ENCODE peak calls at places on chromosome 18, in ten cellular contexts. One of them, this sample, is unnamed.

GRCh38 chr18:48754993-48755473 is 195.7 kb downstream of the SMAD7 start:
- DNase-seq in kidney epithelial cell: no peak
- DNase-seq in activated T-helper 1 cell treated with anti-CD3 and anti-CD28 coated beads, Interleukin-2, amount 50 U/mL, for 16 hours: no peak
- DNase-seq in NCI-H748 treated with DMSO at 0.1 percent for 48 hours: no peak
- DNase-seq in tibial artery: no peak
- DNase-seq in frontal cortex: no peak
- DNase-seq in T-helper 9 cell: no peak
- DNase-seq in stromal cell of bone marrow: no peak
- DNase-seq in activated CD4-positive, alpha-beta T cell treated with anti-CD3 and anti-CD28 coated beads, Interleukin-2, amount 10 ng/mL, durations not matched to agents 24 days and 14 days: no peak
- DNase-seq in NCI-H524: no peak
- DNase-seq in this sample: no peak

GRCh38 chr18:12973562-12974213 is 17.5 kb upstream of the CEP192 start:
- DNase-seq in T-helper 9 cell: no peak
- DNase-seq in frontal cortex: no peak
- DNase-seq in activated T-helper 1 cell treated with anti-CD3 and anti-CD28 coated beads, Interleukin-2, amount 50 U/mL, for 16 hours: no peak
- DNase-seq in stromal cell of bone marrow: no peak
- DNase-seq in NCI-H524: no peak
- DNase-seq in kidney epithelial cell: no peak
- DNase-seq in tibial artery: no peak
- DNase-seq in activated CD4-positive, alpha-beta T cell treated with anti-CD3 and anti-CD28 coated beads, Interleukin-2, amount 10 ng/mL, durations not matched to agents 24 days and 14 days: no peak
- DNase-seq in NCI-H748 treated with DMSO at 0.1 percent for 48 hours: no peak
- DNase-seq in this sample: no peak

GRCh38 chr18:77139619-77140018 is 7.0 kb upstream of the MBP start:
- DNase-seq in frontal cortex: no peak
- DNase-seq in T-helper 9 cell: no peak
- DNase-seq in kidney epithelial cell: no peak
- DNase-seq in activated T-helper 1 cell treated with anti-CD3 and anti-CD28 coated beads, Interleukin-2, amount 50 U/mL, for 16 hours: no peak
- DNase-seq in tibial artery: no peak
- DNase-seq in NCI-H748 treated with DMSO at 0.1 percent for 48 hours: no peak
- DNase-seq in activated CD4-positive, alpha-beta T cell treated with anti-CD3 and anti-CD28 coated beads, Interleukin-2, amount 10 ng/mL, durations not matched to agents 24 days and 14 days: no peak
- DNase-seq in NCI-H524: no peak
- DNase-seq in stromal cell of bone marrow: no peak
- DNase-seq in this sample: no peak

GRCh38 chr18:5490753-5491240 is 53.0 kb downstream of the EPB41L3 start:
- DNase-seq in frontal cortex: no peak
- DNase-seq in kidney epithelial cell: no peak
- DNase-seq in NCI-H524: no peak
- DNase-seq in stromal cell of bone marrow: no peak
- DNase-seq in activated T-helper 1 cell treated with anti-CD3 and anti-CD28 coated beads, Interleukin-2, amount 50 U/mL, for 16 hours: no peak
- DNase-seq in NCI-H748 treated with DMSO at 0.1 percent for 48 hours: no peak
- DNase-seq in T-helper 9 cell: no peak
- DNase-seq in tibial artery: no peak
- DNase-seq in activated CD4-positive, alpha-beta T cell treated with anti-CD3 and anti-CD28 coated beads, Interleukin-2, amount 10 ng/mL, durations not matched to agents 24 days and 14 days: no peak
- DNase-seq in this sample: no peak

GRCh38 chr18:78696698-78697435 is 282.8 kb upstream of the SALL3 start:
- DNase-seq in T-helper 9 cell: no peak
- DNase-seq in activated CD4-positive, alpha-beta T cell treated with anti-CD3 and anti-CD28 coated beads, Interleukin-2, amount 10 ng/mL, durations not matched to agents 24 days and 14 days: no peak
- DNase-seq in tibial artery: no peak
- DNase-seq in kidney epithelial cell: no peak
- DNase-seq in stromal cell of bone marrow: no peak
- DNase-seq in NCI-H524: no peak
- DNase-seq in frontal cortex: no peak
- DNase-seq in activated T-helper 1 cell treated with anti-CD3 and anti-CD28 coated beads, Interleukin-2, amount 50 U/mL, for 16 hours: no peak
- DNase-seq in NCI-H748 treated with DMSO at 0.1 percent for 48 hours: no peak
- DNase-seq in this sample: no peak

GRCh38 chr18:7452331-7452730 is 114.8 kb upstream of the PTPRM start:
- DNase-seq in activated T-helper 1 cell treated with anti-CD3 and anti-CD28 coated beads, Interleukin-2, amount 50 U/mL, for 16 hours: no peak
- DNase-seq in tibial artery: peak
- DNase-seq in NCI-H748 treated with DMSO at 0.1 percent for 48 hours: peak
- DNase-seq in T-helper 9 cell: no peak
- DNase-seq in activated CD4-positive, alpha-beta T cell treated with anti-CD3 and anti-CD28 coated beads, Interleukin-2, amount 10 ng/mL, durations not matched to agents 24 days and 14 days: peak
- DNase-seq in stromal cell of bone marrow: no peak
- DNase-seq in kidney epithelial cell: no peak
- DNase-seq in NCI-H524: peak
- DNase-seq in frontal cortex: peak
- DNase-seq in this sample: no peak

GRCh38 chr18:47731276-47731675 is 199.2 kb downstream of the SMAD2 start:
- DNase-seq in activated T-helper 1 cell treated with anti-CD3 and anti-CD28 coated beads, Interleukin-2, amount 50 U/mL, for 16 hours: no peak
- DNase-seq in tibial artery: no peak
- DNase-seq in frontal cortex: no peak
- DNase-seq in activated CD4-positive, alpha-beta T cell treated with anti-CD3 and anti-CD28 coated beads, Interleukin-2, amount 10 ng/mL, durations not matched to agents 24 days and 14 days: no peak
- DNase-seq in NCI-H524: no peak
- DNase-seq in NCI-H748 treated with DMSO at 0.1 percent for 48 hours: no peak
- DNase-seq in T-helper 9 cell: no peak
- DNase-seq in stromal cell of bone marrow: no peak
- DNase-seq in kidney epithelial cell: no peak
- DNase-seq in this sample: no peak

GRCh38 chr18:60047556-60047955 is 147.8 kb downstream of the PMAIP1 start:
- DNase-seq in tibial artery: no peak
- DNase-seq in stromal cell of bone marrow: no peak
- DNase-seq in T-helper 9 cell: no peak
- DNase-seq in NCI-H748 treated with DMSO at 0.1 percent for 48 hours: no peak
- DNase-seq in activated T-helper 1 cell treated with anti-CD3 and anti-CD28 coated beads, Interleukin-2, amount 50 U/mL, for 16 hours: no peak
- DNase-seq in NCI-H524: no peak
- DNase-seq in activated CD4-positive, alpha-beta T cell treated with anti-CD3 and anti-CD28 coated beads, Interleukin-2, amount 10 ng/mL, durations not matched to agents 24 days and 14 days: no peak
- DNase-seq in kidney epithelial cell: no peak
- DNase-seq in frontal cortex: no peak
- DNase-seq in this sample: no peak

GRCh38 chr18:26407721-26408601 is 140.4 kb downstream of the KCTD1 start:
- DNase-seq in NCI-H748 treated with DMSO at 0.1 percent for 48 hours: no peak
- DNase-seq in NCI-H524: no peak
- DNase-seq in frontal cortex: no peak
- DNase-seq in kidney epithelial cell: no peak
- DNase-seq in activated CD4-positive, alpha-beta T cell treated with anti-CD3 and anti-CD28 coated beads, Interleukin-2, amount 10 ng/mL, durations not matched to agents 24 days and 14 days: no peak
- DNase-seq in stromal cell of bone marrow: no peak
- DNase-seq in activated T-helper 1 cell treated with anti-CD3 and anti-CD28 coated beads, Interleukin-2, amount 50 U/mL, for 16 hours: no peak
- DNase-seq in T-helper 9 cell: no peak
- DNase-seq in tibial artery: no peak
- DNase-seq in this sample: no peak

GRCh38 chr18:45974088-45974536 is 7.0 kb upstream of the EPG5 start:
- DNase-seq in stromal cell of bone marrow: peak
- DNase-seq in T-helper 9 cell: peak
- DNase-seq in NCI-H524: peak
- DNase-seq in kidney epithelial cell: peak
- DNase-seq in activated T-helper 1 cell treated with anti-CD3 and anti-CD28 coated beads, Interleukin-2, amount 50 U/mL, for 16 hours: peak
- DNase-seq in frontal cortex: peak
- DNase-seq in NCI-H748 treated with DMSO at 0.1 percent for 48 hours: peak
- DNase-seq in tibial artery: peak
- DNase-seq in activated CD4-positive, alpha-beta T cell treated with anti-CD3 and anti-CD28 coated beads, Interleukin-2, amount 10 ng/mL, durations not matched to agents 24 days and 14 days: peak
- DNase-seq in this sample: peak

GRCh38 chr18:2909431-2910140 is 62.8 kb downstream of the EMILIN2 start:
- DNase-seq in activated T-helper 1 cell treated with anti-CD3 and anti-CD28 coated beads, Interleukin-2, amount 50 U/mL, for 16 hours: no peak
- DNase-seq in NCI-H524: no peak
- DNase-seq in T-helper 9 cell: no peak
- DNase-seq in tibial artery: no peak
- DNase-seq in kidney epithelial cell: no peak
- DNase-seq in activated CD4-positive, alpha-beta T cell treated with anti-CD3 and anti-CD28 coated beads, Interleukin-2, amount 10 ng/mL, durations not matched to agents 24 days and 14 days: no peak
- DNase-seq in stromal cell of bone marrow: no peak
- DNase-seq in frontal cortex: no peak
- DNase-seq in NCI-H748 treated with DMSO at 0.1 percent for 48 hours: no peak
- DNase-seq in this sample: no peak

GRCh38 chr18:73663581-73663980 is 484.1 kb downstream of the FBXO15 start:
- DNase-seq in stromal cell of bone marrow: no peak
- DNase-seq in T-helper 9 cell: no peak
- DNase-seq in tibial artery: no peak
- DNase-seq in frontal cortex: no peak
- DNase-seq in activated T-helper 1 cell treated with anti-CD3 and anti-CD28 coated beads, Interleukin-2, amount 50 U/mL, for 16 hours: no peak
- DNase-seq in kidney epithelial cell: no peak
- DNase-seq in activated CD4-positive, alpha-beta T cell treated with anti-CD3 and anti-CD28 coated beads, Interleukin-2, amount 10 ng/mL, durations not matched to agents 24 days and 14 days: no peak
- DNase-seq in NCI-H524: no peak
- DNase-seq in NCI-H748 treated with DMSO at 0.1 percent for 48 hours: no peak
- DNase-seq in this sample: no peak

GRCh38 chr18:23918395-23919032 is 96.0 kb upstream of the TTC39C start:
- DNase-seq in T-helper 9 cell: peak
- DNase-seq in stromal cell of bone marrow: peak
- DNase-seq in NCI-H524: peak
- DNase-seq in frontal cortex: peak
- DNase-seq in activated T-helper 1 cell treated with anti-CD3 and anti-CD28 coated beads, Interleukin-2, amount 50 U/mL, for 16 hours: peak
- DNase-seq in tibial artery: peak
- DNase-seq in activated CD4-positive, alpha-beta T cell treated with anti-CD3 and anti-CD28 coated beads, Interleukin-2, amount 10 ng/mL, durations not matched to agents 24 days and 14 days: peak
- DNase-seq in kidney epithelial cell: no peak
- DNase-seq in NCI-H748 treated with DMSO at 0.1 percent for 48 hours: peak
- DNase-seq in this sample: peak

GRCh38 chr18:73918816-73919215 is 228.8 kb downstream of the FBXO15 start:
- DNase-seq in stromal cell of bone marrow: no peak
- DNase-seq in T-helper 9 cell: no peak
- DNase-seq in activated T-helper 1 cell treated with anti-CD3 and anti-CD28 coated beads, Interleukin-2, amount 50 U/mL, for 16 hours: no peak
- DNase-seq in frontal cortex: no peak
- DNase-seq in NCI-H748 treated with DMSO at 0.1 percent for 48 hours: no peak
- DNase-seq in activated CD4-positive, alpha-beta T cell treated with anti-CD3 and anti-CD28 coated beads, Interleukin-2, amount 10 ng/mL, durations not matched to agents 24 days and 14 days: peak
- DNase-seq in kidney epithelial cell: no peak
- DNase-seq in NCI-H524: no peak
- DNase-seq in tibial artery: no peak
- DNase-seq in this sample: no peak

GRCh38 chr18:55635439-55635838 is 47.4 kb upstream of the TCF4 start:
- DNase-seq in NCI-H748 treated with DMSO at 0.1 percent for 48 hours: no peak
- DNase-seq in activated CD4-positive, alpha-beta T cell treated with anti-CD3 and anti-CD28 coated beads, Interleukin-2, amount 10 ng/mL, durations not matched to agents 24 days and 14 days: no peak
- DNase-seq in NCI-H524: no peak
- DNase-seq in stromal cell of bone marrow: no peak
- DNase-seq in activated T-helper 1 cell treated with anti-CD3 and anti-CD28 coated beads, Interleukin-2, amount 50 U/mL, for 16 hours: no peak
- DNase-seq in kidney epithelial cell: no peak
- DNase-seq in T-helper 9 cell: no peak
- DNase-seq in tibial artery: no peak
- DNase-seq in frontal cortex: no peak
- DNase-seq in this sample: no peak

GRCh38 chr18:46260016-46260878 is 156.1 kb downstream of the HAUS1 start:
- DNase-seq in stromal cell of bone marrow: peak
- DNase-seq in NCI-H524: no peak
- DNase-seq in frontal cortex: no peak
- DNase-seq in activated T-helper 1 cell treated with anti-CD3 and anti-CD28 coated beads, Interleukin-2, amount 50 U/mL, for 16 hours: no peak
- DNase-seq in kidney epithelial cell: peak
- DNase-seq in NCI-H748 treated with DMSO at 0.1 percent for 48 hours: no peak
- DNase-seq in activated CD4-positive, alpha-beta T cell treated with anti-CD3 and anti-CD28 coated beads, Interleukin-2, amount 10 ng/mL, durations not matched to agents 24 days and 14 days: no peak
- DNase-seq in tibial artery: no peak
- DNase-seq in T-helper 9 cell: no peak
- DNase-seq in this sample: no peak

GRCh38 chr18:10942998-10943397 is 206.4 kb downstream of the PIEZO2 start:
- DNase-seq in kidney epithelial cell: no peak
- DNase-seq in activated T-helper 1 cell treated with anti-CD3 and anti-CD28 coated beads, Interleukin-2, amount 50 U/mL, for 16 hours: no peak
- DNase-seq in frontal cortex: no peak
- DNase-seq in stromal cell of bone marrow: no peak
- DNase-seq in T-helper 9 cell: no peak
- DNase-seq in NCI-H524: no peak
- DNase-seq in NCI-H748 treated with DMSO at 0.1 percent for 48 hours: no peak
- DNase-seq in activated CD4-positive, alpha-beta T cell treated with anti-CD3 and anti-CD28 coated beads, Interleukin-2, amount 10 ng/mL, durations not matched to agents 24 days and 14 days: peak
- DNase-seq in tibial artery: no peak
- DNase-seq in this sample: no peak

GRCh38 chr18:34219651-34220050 is 5.1 kb downstream of the NOL4 start:
- DNase-seq in NCI-H748 treated with DMSO at 0.1 percent for 48 hours: peak
- DNase-seq in frontal cortex: no peak
- DNase-seq in activated CD4-positive, alpha-beta T cell treated with anti-CD3 and anti-CD28 coated beads, Interleukin-2, amount 10 ng/mL, durations not matched to agents 24 days and 14 days: no peak
- DNase-seq in kidney epithelial cell: no peak
- DNase-seq in stromal cell of bone marrow: no peak
- DNase-seq in T-helper 9 cell: no peak
- DNase-seq in activated T-helper 1 cell treated with anti-CD3 and anti-CD28 coated beads, Interleukin-2, amount 50 U/mL, for 16 hours: no peak
- DNase-seq in tibial artery: no peak
- DNase-seq in NCI-H524: peak
- DNase-seq in this sample: peak

GRCh38 chr18:21522530-21522929 is 78.0 kb downstream of the ESCO1 start:
- DNase-seq in T-helper 9 cell: no peak
- DNase-seq in kidney epithelial cell: no peak
- DNase-seq in tibial artery: no peak
- DNase-seq in NCI-H748 treated with DMSO at 0.1 percent for 48 hours: no peak
- DNase-seq in frontal cortex: no peak
- DNase-seq in activated CD4-positive, alpha-beta T cell treated with anti-CD3 and anti-CD28 coated beads, Interleukin-2, amount 10 ng/mL, durations not matched to agents 24 days and 14 days: no peak
- DNase-seq in stromal cell of bone marrow: no peak
- DNase-seq in activated T-helper 1 cell treated with anti-CD3 and anti-CD28 coated beads, Interleukin-2, amount 50 U/mL, for 16 hours: no peak
- DNase-seq in NCI-H524: no peak
- DNase-seq in this sample: no peak

GRCh38 chr18:77361382-77361781 is 111.7 kb downstream of the GALR1 start:
- DNase-seq in NCI-H524: no peak
- DNase-seq in NCI-H748 treated with DMSO at 0.1 percent for 48 hours: no peak
- DNase-seq in activated T-helper 1 cell treated with anti-CD3 and anti-CD28 coated beads, Interleukin-2, amount 50 U/mL, for 16 hours: no peak
- DNase-seq in T-helper 9 cell: no peak
- DNase-seq in stromal cell of bone marrow: no peak
- DNase-seq in tibial artery: no peak
- DNase-seq in frontal cortex: no peak
- DNase-seq in kidney epithelial cell: no peak
- DNase-seq in activated CD4-positive, alpha-beta T cell treated with anti-CD3 and anti-CD28 coated beads, Interleukin-2, amount 10 ng/mL, durations not matched to agents 24 days and 14 days: no peak
- DNase-seq in this sample: no peak

GRCh38 chr18:74849316-74849715 is 251.6 kb downstream of the ZNF407 start:
- DNase-seq in T-helper 9 cell: no peak
- DNase-seq in NCI-H524: no peak
- DNase-seq in NCI-H748 treated with DMSO at 0.1 percent for 48 hours: no peak
- DNase-seq in activated CD4-positive, alpha-beta T cell treated with anti-CD3 and anti-CD28 coated beads, Interleukin-2, amount 10 ng/mL, durations not matched to agents 24 days and 14 days: no peak
- DNase-seq in activated T-helper 1 cell treated with anti-CD3 and anti-CD28 coated beads, Interleukin-2, amount 50 U/mL, for 16 hours: no peak
- DNase-seq in frontal cortex: no peak
- DNase-seq in kidney epithelial cell: no peak
- DNase-seq in tibial artery: no peak
- DNase-seq in stromal cell of bone marrow: no peak
- DNase-seq in this sample: no peak

GRCh38 chr18:70469916-70470315 is 181.1 kb downstream of the SOCS6 start:
- DNase-seq in kidney epithelial cell: peak
- DNase-seq in frontal cortex: no peak
- DNase-seq in tibial artery: no peak
- DNase-seq in activated T-helper 1 cell treated with anti-CD3 and anti-CD28 coated beads, Interleukin-2, amount 50 U/mL, for 16 hours: no peak
- DNase-seq in activated CD4-positive, alpha-beta T cell treated with anti-CD3 and anti-CD28 coated beads, Interleukin-2, amount 10 ng/mL, durations not matched to agents 24 days and 14 days: no peak
- DNase-seq in T-helper 9 cell: no peak
- DNase-seq in NCI-H748 treated with DMSO at 0.1 percent for 48 hours: peak
- DNase-seq in NCI-H524: peak
- DNase-seq in stromal cell of bone marrow: no peak
- DNase-seq in this sample: no peak

This sample was measured in NCI-H2081.